ENCODE peak calls at places on chromosomes 1 and 21, in seven cellular contexts. One of them, this sample, is unnamed.

GRCh38 chr1:154970631-154971340 is at the start of gene SHC1:
- DNase-seq in H54: peak; percentile 90
- DNase-seq in body of pancreas: peak; percentile 83
- DNase-seq in IMR-90: peak; percentile 92
- DNase-seq in breast epithelium: peak; percentile 87
- DNase-seq in ovary: peak; percentile 96
- DNase-seq in K562: peak; percentile 94
- DNase-seq in this sample: peak; percentile 96

GRCh38 chr1:230350208-230350921 is 75.8 kb downstream of the PGBD5 start:
- DNase-seq in H54: peak; percentile 16
- DNase-seq in body of pancreas: no peak
- DNase-seq in IMR-90: peak; percentile 6
- DNase-seq in breast epithelium: no peak
- DNase-seq in ovary: no peak
- DNase-seq in K562: no peak
- DNase-seq in this sample: no peak

GRCh38 chr1:2557146-2558029 is 1.2 kb downstream of the TNFRSF14 start:
- DNase-seq in H54: no peak
- DNase-seq in body of pancreas: no peak
- DNase-seq in IMR-90: no peak
- DNase-seq in breast epithelium: no peak
- DNase-seq in ovary: no peak
- DNase-seq in K562: no peak
- DNase-seq in this sample: no peak

GRCh38 chr1:190124068-190124467 is 353.6 kb downstream of the BRINP3 start:
- DNase-seq in H54: no peak
- DNase-seq in body of pancreas: no peak
- DNase-seq in IMR-90: peak; percentile 8
- DNase-seq in breast epithelium: no peak
- DNase-seq in ovary: no peak
- DNase-seq in K562: no peak
- DNase-seq in this sample: no peak

GRCh38 chr1:119829636-119830035 is 18.4 kb upstream of the REG4 start:
- DNase-seq in H54: no peak
- DNase-seq in body of pancreas: no peak
- DNase-seq in IMR-90: no peak
- DNase-seq in breast epithelium: no peak
- DNase-seq in ovary: no peak
- DNase-seq in K562: no peak
- DNase-seq in this sample: no peak

GRCh38 chr1:230861970-230862595 is 6.2 kb downstream of the C1orf198 start:
- DNase-seq in H54: no peak
- DNase-seq in body of pancreas: no peak
- DNase-seq in IMR-90: peak; percentile 89
- DNase-seq in breast epithelium: no peak
- DNase-seq in ovary: no peak
- DNase-seq in K562: no peak
- DNase-seq in this sample: no peak

GRCh38 chr1:146012703-146013565 is 8.6 kb downstream of the HJV start:
- DNase-seq in H54: peak; percentile 64
- DNase-seq in body of pancreas: peak; percentile 76
- DNase-seq in IMR-90: peak; percentile 86
- DNase-seq in breast epithelium: no peak
- DNase-seq in ovary: no peak
- DNase-seq in K562: peak; percentile 56
- DNase-seq in this sample: peak; percentile 70

GRCh38 chr1:244836135-244836521 is 670 bp downstream of the COX20 start:
- DNase-seq in H54: peak; percentile 25
- DNase-seq in body of pancreas: no peak
- DNase-seq in IMR-90: peak; percentile 47
- DNase-seq in breast epithelium: no peak
- DNase-seq in ovary: no peak
- DNase-seq in K562: peak; percentile 58
- DNase-seq in this sample: no peak

GRCh38 chr1:200988693-200989092 is 34.8 kb downstream of the KIF21B start:
- DNase-seq in H54: no peak
- DNase-seq in body of pancreas: no peak
- DNase-seq in IMR-90: no peak
- DNase-seq in breast epithelium: no peak
- DNase-seq in ovary: no peak
- DNase-seq in K562: no peak
- DNase-seq in this sample: no peak

GRCh38 chr1:154707901-154708514 is 100.0 kb upstream of the ADAR start:
- DNase-seq in H54: no peak
- DNase-seq in body of pancreas: no peak
- DNase-seq in IMR-90: peak; percentile 33
- DNase-seq in breast epithelium: no peak
- DNase-seq in ovary: no peak
- DNase-seq in K562: no peak
- DNase-seq in this sample: no peak

GRCh38 chr1:206685749-206686485 is 1.2 kb downstream of the MAPKAPK2 start:
- DNase-seq in H54: peak; percentile 56
- DNase-seq in body of pancreas: peak; percentile 80
- DNase-seq in IMR-90: peak; percentile 80
- DNase-seq in breast epithelium: peak; percentile 60
- DNase-seq in ovary: peak; percentile 81
- DNase-seq in K562: peak; percentile 59
- DNase-seq in this sample: peak; percentile 65

GRCh38 chr1:112905420-112906154 is 50.4 kb downstream of the SLC16A1 start:
- DNase-seq in H54: no peak
- DNase-seq in body of pancreas: peak; percentile 51
- DNase-seq in IMR-90: no peak
- DNase-seq in breast epithelium: no peak
- DNase-seq in ovary: no peak
- DNase-seq in K562: no peak
- DNase-seq in this sample: no peak

GRCh38 chr1:186304982-186305949 is 69.8 kb downstream of the TPR start:
- DNase-seq in H54: no peak
- DNase-seq in body of pancreas: no peak
- DNase-seq in IMR-90: peak; percentile 13
- DNase-seq in breast epithelium: no peak
- DNase-seq in ovary: no peak
- DNase-seq in K562: peak; percentile 43
- DNase-seq in this sample: no peak

GRCh38 chr1:38004284-38005101 is 821 bp downstream of the FHL3 start:
- DNase-seq in H54: no peak
- DNase-seq in body of pancreas: no peak
- DNase-seq in IMR-90: no peak
- DNase-seq in breast epithelium: no peak
- DNase-seq in ovary: no peak
- DNase-seq in K562: no peak
- DNase-seq in this sample: no peak

GRCh38 chr1:32886828-32887414 is 630 bp downstream of the HPCA start:
- DNase-seq in H54: no peak
- DNase-seq in body of pancreas: no peak
- DNase-seq in IMR-90: no peak
- DNase-seq in breast epithelium: no peak
- DNase-seq in ovary: no peak
- DNase-seq in K562: no peak
- DNase-seq in this sample: no peak

GRCh38 chr21:44360174-44360573 is 6.8 kb downstream of the TRPM2 start:
- DNase-seq in H54: no peak
- DNase-seq in body of pancreas: no peak
- DNase-seq in IMR-90: no peak
- DNase-seq in breast epithelium: no peak
- DNase-seq in ovary: no peak
- DNase-seq in K562: no peak
- DNase-seq in this sample: no peak

GRCh38 chr1:26526287-26526686 is 3.3 kb upstream of the RPS6KA1 start:
- DNase-seq in H54: no peak
- DNase-seq in body of pancreas: no peak
- DNase-seq in IMR-90: no peak
- DNase-seq in breast epithelium: no peak
- DNase-seq in ovary: no peak
- DNase-seq in K562: no peak
- DNase-seq in this sample: no peak

GRCh38 chr1:177472567-177472966 is 301.8 kb downstream of the BRINP2 start:
- DNase-seq in H54: no peak
- DNase-seq in body of pancreas: no peak
- DNase-seq in IMR-90: no peak
- DNase-seq in breast epithelium: no peak
- DNase-seq in ovary: no peak
- DNase-seq in K562: no peak
- DNase-seq in this sample: no peak

GRCh38 chr1:117110774-117111173 is 10.8 kb downstream of the TRIM45 start:
- DNase-seq in H54: no peak
- DNase-seq in body of pancreas: no peak
- DNase-seq in IMR-90: peak; percentile 47
- DNase-seq in breast epithelium: no peak
- DNase-seq in ovary: no peak
- DNase-seq in K562: no peak
- DNase-seq in this sample: no peak

GRCh38 chr1:23613191-23614126 is 54.2 kb upstream of the ID3 start:
- DNase-seq in H54: no peak
- DNase-seq in body of pancreas: no peak
- DNase-seq in IMR-90: no peak
- DNase-seq in breast epithelium: no peak
- DNase-seq in ovary: no peak
- DNase-seq in K562: no peak
- DNase-seq in this sample: no peak

GRCh38 chr1:220159026-220159425 is 65.1 kb downstream of the IARS2 start:
- DNase-seq in H54: no peak
- DNase-seq in body of pancreas: no peak
- DNase-seq in IMR-90: no peak
- DNase-seq in breast epithelium: no peak
- DNase-seq in ovary: no peak
- DNase-seq in K562: no peak
- DNase-seq in this sample: no peak

GRCh38 chr1:208834346-208835081 is 590.3 kb upstream of the PLXNA2 start:
- DNase-seq in H54: no peak
- DNase-seq in body of pancreas: no peak
- DNase-seq in IMR-90: no peak
- DNase-seq in breast epithelium: no peak
- DNase-seq in ovary: no peak
- DNase-seq in K562: no peak
- DNase-seq in this sample: no peak

GRCh38 chr1:96880626-96881025 is 159.0 kb downstream of the PTBP2 start:
- DNase-seq in H54: no peak
- DNase-seq in body of pancreas: no peak
- DNase-seq in IMR-90: peak; percentile 63
- DNase-seq in breast epithelium: no peak
- DNase-seq in ovary: no peak
- DNase-seq in K562: no peak
- DNase-seq in this sample: no peak

GRCh38 chr1:167631386-167631941 is 1.4 kb downstream of the RCSD1 start:
- DNase-seq in H54: no peak
- DNase-seq in body of pancreas: no peak
- DNase-seq in IMR-90: no peak
- DNase-seq in breast epithelium: no peak
- DNase-seq in ovary: no peak
- DNase-seq in K562: no peak
- DNase-seq in this sample: no peak

GRCh38 chr1:167630568-167631385 is 745 bp downstream of the RCSD1 start:
- DNase-seq in H54: no peak
- DNase-seq in body of pancreas: no peak
- DNase-seq in IMR-90: no peak
- DNase-seq in breast epithelium: no peak
- DNase-seq in ovary: no peak
- DNase-seq in K562: no peak
- DNase-seq in this sample: no peak

GRCh38 chr1:167628754-167629515 is 1.1 kb upstream of the RCSD1 start:
- DNase-seq in H54: no peak
- DNase-seq in body of pancreas: no peak
- DNase-seq in IMR-90: no peak
- DNase-seq in breast epithelium: no peak
- DNase-seq in ovary: no peak
- DNase-seq in K562: no peak
- DNase-seq in this sample: peak; percentile 5

GRCh38 chr1:167627865-167628641 is 2.0 kb upstream of the RCSD1 start:
- DNase-seq in H54: peak; percentile 27
- DNase-seq in body of pancreas: no peak
- DNase-seq in IMR-90: no peak
- DNase-seq in breast epithelium: no peak
- DNase-seq in ovary: no peak
- DNase-seq in K562: peak; percentile 93
- DNase-seq in this sample: no peak

GRCh38 chr1:167629681-167630567 is at the start of gene RCSD1:
- DNase-seq in H54: no peak
- DNase-seq in body of pancreas: no peak
- DNase-seq in IMR-90: no peak
- DNase-seq in breast epithelium: no peak
- DNase-seq in ovary: no peak
- DNase-seq in K562: peak; percentile 87
- DNase-seq in this sample: peak; percentile 23
- TF ChIP-seq POLR2A in H54: no peak
- TF ChIP-seq POLR2A in body of pancreas: no peak
- TF ChIP-seq POLR2A in IMR-90: no peak
- TF ChIP-seq POLR2A in breast epithelium: no peak
- TF ChIP-seq POLR2A in ovary: no peak
- TF ChIP-seq POLR2A in K562: peak; percentile 85
- TF ChIP-seq POLR2A in this sample: no peak

DNA sequence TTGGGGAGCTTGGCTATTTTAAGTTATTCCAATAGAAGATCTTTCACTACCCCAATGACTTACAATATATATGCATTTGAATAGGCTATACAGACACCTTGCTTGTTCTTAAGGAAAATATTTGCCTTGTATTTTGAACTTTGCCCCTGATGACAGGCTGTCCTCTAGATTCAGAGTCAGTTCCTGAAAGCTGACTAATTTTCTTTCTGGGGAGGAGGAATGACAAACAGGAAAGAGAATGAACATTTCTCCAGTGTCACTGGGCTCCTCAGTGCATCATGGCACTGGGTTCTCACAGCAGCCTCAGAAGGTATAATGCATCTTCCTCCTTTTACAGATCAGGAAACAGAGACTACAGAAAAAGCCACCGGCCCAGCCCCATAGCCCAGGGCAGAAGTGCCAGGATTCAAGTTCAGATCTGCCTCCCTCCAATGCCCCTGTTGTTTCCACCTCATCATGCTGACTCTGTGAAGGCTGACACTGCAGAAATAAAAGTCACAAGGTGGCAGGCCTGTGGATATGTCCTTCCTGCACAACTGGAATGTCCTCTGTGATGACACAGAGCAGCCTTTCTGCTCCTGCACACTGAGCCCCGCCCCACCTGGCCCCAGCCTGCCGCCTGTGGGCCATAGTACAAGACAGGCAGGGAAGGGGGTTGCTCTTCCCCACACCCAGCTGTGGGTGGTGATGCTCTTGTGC is 6.6 kb downstream of the TTC22 start:
- DNase-seq in H54: no peak
- DNase-seq in body of pancreas: peak; percentile 27
- DNase-seq in IMR-90: peak; percentile 4
- DNase-seq in breast epithelium: no peak
- DNase-seq in ovary: no peak
- DNase-seq in K562: no peak
- DNase-seq in this sample: no peak
- TF ChIP-seq POLR2A in H54: no peak
- TF ChIP-seq POLR2A in body of pancreas: no peak
- TF ChIP-seq POLR2A in IMR-90: no peak
- TF ChIP-seq POLR2A in breast epithelium: no peak
- TF ChIP-seq POLR2A in ovary: no peak
- TF ChIP-seq POLR2A in K562: no peak
- TF ChIP-seq POLR2A in this sample: no peak

GRCh38 chr1:44807364-44808062 is 362 bp upstream of the DYNLT4 start:
- DNase-seq in H54: peak; percentile 95
- DNase-seq in body of pancreas: peak; percentile 98
- DNase-seq in IMR-90: peak; percentile 99
- DNase-seq in breast epithelium: peak; percentile 95
- DNase-seq in ovary: peak; percentile 97
- DNase-seq in K562: peak; percentile 92
- DNase-seq in this sample: peak; percentile 97
- TF ChIP-seq POLR2A in H54: peak; percentile 33
- TF ChIP-seq POLR2A in body of pancreas: peak; percentile 57
- TF ChIP-seq POLR2A in IMR-90: peak; percentile 78
- TF ChIP-seq POLR2A in breast epithelium: no peak
- TF ChIP-seq POLR2A in ovary: peak; percentile 46
- TF ChIP-seq POLR2A in K562: peak; percentile 88
- TF ChIP-seq POLR2A in this sample: peak; percentile 11

GRCh38 chr1:109218516-109218915 is 4.8 kb downstream of the SARS1 start:
- DNase-seq in H54: no peak
- DNase-seq in body of pancreas: no peak
- DNase-seq in IMR-90: no peak
- DNase-seq in breast epithelium: no peak
- DNase-seq in ovary: no peak
- DNase-seq in K562: peak; percentile 65
- DNase-seq in this sample: no peak
- TF ChIP-seq POLR2A in H54: no peak
- TF ChIP-seq POLR2A in body of pancreas: no peak
- TF ChIP-seq POLR2A in IMR-90: no peak
- TF ChIP-seq POLR2A in breast epithelium: no peak
- TF ChIP-seq POLR2A in ovary: no peak
- TF ChIP-seq POLR2A in K562: peak; percentile 22
- TF ChIP-seq POLR2A in this sample: no peak